ENCODE peak calls at places on chromosome 13, in seven cellular contexts. Z is fibroblast of the aortic adventitia, J is AG09319, F is GDM1, M is upper lobe of right lung, Y is A549, V is mucosa of gallbladder. B is an unnamed sample.

GRCh38 chr13:20848203-20848602 is 54.3 kb downstream of the XPO4 start:
- DNase-seq in Z (no peak), J (no peak), F (no peak), M (no peak), Y (no peak), V (no peak), B (no peak)

GRCh38 chr13:92390217-92390616 is 836.4 kb upstream of the GPC6 start:
- DNase-seq in Z (no peak), J (no peak), F (no peak), M (no peak), Y (no peak), V (no peak), B (no peak)

GRCh38 chr13:113559061-113559460 is 25.5 kb upstream of the TFDP1 start:
- DNase-seq in Z (no peak), J (no peak), F (no peak), M (peak; percentile 10), Y (no peak), V (no peak), B (no peak)

GRCh38 chr13:51643114-51643881 is 59.0 kb downstream of the WDFY2 start:
- DNase-seq in Z (peak; percentile 81), J (no peak), F (no peak), M (no peak), Y (peak; percentile 66), V (no peak), B (peak; percentile 36)

GRCh38 chr13:84570831-84571230 is 688.6 kb upstream of the SLITRK1 start:
- DNase-seq in Z (peak; percentile 35), J (no peak), F (no peak), M (no peak), Y (no peak), V (no peak), B (no peak)

GRCh38 chr13:22717036-22717435 is 463.7 kb upstream of the SGCG start:
- DNase-seq in Z (no peak), J (no peak), F (no peak), M (no peak), Y (no peak), V (no peak), B (no peak)

GRCh38 chr13:48110132-48110868 is 15.4 kb upstream of the MED4 start:
- DNase-seq in Z (peak; percentile 43), J (no peak), F (no peak), M (no peak), Y (no peak), V (no peak), B (no peak)

GRCh38 chr13:78709028-78709427 is 50.1 kb upstream of the OBI1 start:
- DNase-seq in Z (peak; percentile 4), J (no peak), F (no peak), M (no peak), Y (peak; percentile 6), V (no peak), B (no peak)

GRCh38 chr13:34320084-34320483 is 502.1 kb downstream of the RFC3 start:
- DNase-seq in Z (no peak), J (no peak), F (no peak), M (no peak), Y (no peak), V (no peak), B (no peak)